ENCODE peak calls at places on chromosomes 2 and 18, in six cellular contexts. L is HCT116; V is A549; Y is left ventricle myocardium inferior; R is HepG2; E is CD8-positive, alpha-beta T cell. U is an unnamed sample.

GRCh38 chr2:65541773-65542172 is 109.4 kb upstream of the SPRED2 start:
- DNase-seq in R (no peak), L (no peak), V (no peak), E (no peak), Y (no peak), U (no peak)

GRCh38 chr2:3459185-3460015 is 59.9 kb downstream of the ADI1 start:
- DNase-seq in V (no peak), R (no peak), E (no peak), Y (peak), L (no peak), U (peak)

GRCh38 chr2:155203187-155203586 is 504.7 kb downstream of the KCNJ3 start:
- DNase-seq in V (no peak), Y (no peak), L (no peak), E (no peak), R (no peak), U (no peak)

GRCh38 chr2:149538138-149538833 is 49.3 kb downstream of the MMADHC start:
- DNase-seq in Y (no peak), V (no peak), R (no peak), E (no peak), L (no peak), U (no peak)

GRCh38 chr2:235493402-235493774 is 455 bp upstream of the AGAP1 start:
- DNase-seq in V (peak), L (no peak), R (no peak), E (no peak), Y (no peak), U (peak)

GRCh38 chr2:220076734-220077133 is 449.3 kb downstream of the SLC4A3 start:
- DNase-seq in E (no peak), L (no peak), R (no peak), Y (no peak), V (no peak), U (no peak)

GRCh38 chr2:119174216-119174992 is 15.9 kb upstream of the C1QL2 start:
- DNase-seq in E (peak), Y (no peak), R (peak), L (peak), V (peak), U (peak)

GRCh38 chr2:233142355-233142897 is 82.3 kb downstream of the INPP5D start:
- DNase-seq in R (no peak), V (no peak), L (no peak), Y (no peak), E (no peak), U (no peak)

GRCh38 chr2:128282246-128282975 is 36.3 kb downstream of the HS6ST1 start:
- DNase-seq in R (no peak), Y (peak), V (no peak), E (no peak), L (no peak), U (peak)

GRCh38 chr18:9242987-9243386 is 91.6 kb upstream of the TWSG1 start:
- DNase-seq in R (no peak), Y (no peak), E (no peak), V (no peak), L (no peak), U (no peak)

GRCh38 chr2:9205963-9206948 is at the start of gene ASAP2:
- DNase-seq in Y (peak), L (no peak), R (peak), V (peak), E (no peak), U (peak)

GRCh38 chr2:9204939-9205338 is 1.7 kb upstream of the ASAP2 start:
- DNase-seq in L (no peak), E (no peak), Y (no peak), V (no peak), R (peak), U (no peak)

GRCh38 chr2:9203876-9204275 is 2.7 kb upstream of the ASAP2 start:
- DNase-seq in L (no peak), V (no peak), Y (no peak), R (no peak), E (no peak), U (no peak)

GRCh38 chr2:9206991-9207640 is 504 bp downstream of the ASAP2 start:
- DNase-seq in E (no peak), Y (peak), V (peak), L (no peak), R (no peak), U (peak)

DNA sequence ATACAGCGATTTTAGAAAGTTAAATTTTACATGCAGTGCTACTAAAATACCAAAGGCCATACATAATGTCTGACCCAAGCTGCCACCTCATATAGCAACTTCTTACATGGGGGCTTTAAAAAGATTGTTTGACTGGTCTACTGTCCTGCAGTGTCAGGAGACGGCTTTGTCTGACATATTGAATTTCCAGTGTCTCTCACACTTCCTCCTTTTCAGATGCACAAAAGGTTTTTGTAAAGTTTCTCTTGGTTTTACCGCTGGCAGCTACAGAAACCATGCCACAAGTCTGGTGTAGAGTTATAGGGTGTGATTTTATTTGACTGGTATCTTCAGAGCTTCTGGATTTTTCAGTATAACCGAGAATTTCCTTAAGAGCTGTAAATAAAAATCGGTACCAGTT is 1.1 kb upstream of the ASAP2 start:
- DNase-seq in E (no peak), Y (no peak), R (peak), V (no peak), L (no peak), U (no peak)
- H3K27ac ChIP-seq in E (no peak), Y (peak), R (no peak), V (peak), L (no peak), U (peak)

GRCh38 chr18:79986726-79987125 is 1.6 kb downstream of the TXNL4A start:
- DNase-seq in R (no peak), V (no peak), Y (no peak), L (no peak), E (no peak), U (no peak)
- TF ChIP-seq CTCF in R (no peak), V (no peak), Y (no peak), L (no peak), E (no peak), U (no peak)

DNA sequence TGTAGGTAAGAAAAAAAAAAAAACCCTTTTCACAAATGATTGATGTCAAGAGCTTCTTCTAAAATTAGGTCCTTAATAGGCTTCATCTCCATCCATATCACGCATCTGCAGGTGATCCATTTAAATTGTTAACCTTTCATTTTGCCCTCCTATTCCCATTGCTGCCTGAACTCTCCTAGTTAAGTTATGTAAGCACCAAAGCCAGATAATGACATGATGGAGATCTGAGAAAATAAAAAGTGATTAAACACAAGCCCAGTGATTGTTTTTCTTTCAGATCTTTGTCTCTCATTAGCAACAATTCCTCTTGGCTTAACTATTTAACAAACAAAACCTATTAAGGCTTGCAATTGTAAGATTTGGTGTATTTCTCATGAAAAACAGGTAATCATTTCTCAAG is 20.0 kb downstream of the LANCL1 start:
- DNase-seq in E (no peak), R (no peak), L (no peak), V (no peak), Y (no peak), U (no peak)
- H3K27ac ChIP-seq in E (no peak), R (no peak), L (no peak), V (no peak), Y (no peak), U (no peak)

GRCh38 chr2:134122610-134123009 is 131.3 kb upstream of the MGAT5 start:
- DNase-seq in V (no peak), E (no peak), L (no peak), R (peak), Y (no peak), U (no peak)
- TF ChIP-seq CTCF in V (no peak), E (peak), L (no peak), R (no peak), Y (peak), U (no peak)

U was measured in lower lobe of right lung.